ENCODE peak calls at places on chromosomes 4 and X, in five cellular contexts. S, B, K, W and L are unnamed samples.

GRCh38 chr4:153188966-153189801 is 15.1 kb upstream of the TRIM2 start:
- DNase-seq in S (peak), B (no peak), K (no peak), W (no peak), L (no peak)

GRCh38 chr4:80125252-80126177 is 52.5 kb upstream of the ANTXR2 start:
- DNase-seq in S (peak), B (no peak), K (no peak), W (peak), L (no peak)

GRCh38 chr4:89506866-89507494 is 199.4 kb upstream of the GPRIN3 start:
- DNase-seq in S (peak), B (no peak), K (no peak), W (no peak), L (no peak)

GRCh38 chr4:141046255-141046654 is 87.0 kb downstream of the RNF150 start:
- DNase-seq in S (peak), B (no peak), K (peak), W (no peak), L (peak)

GRCh38 chrX:25144043-25144940 is 128.5 kb upstream of the ARX start:
- DNase-seq in S (peak), B (peak), K (peak), W (peak), L (peak)

GRCh38 chr4:11537846-11538245 is 109.2 kb upstream of the HS3ST1 start:
- DNase-seq in S (no peak), B (no peak), K (no peak), W (no peak), L (no peak)

GRCh38 chr4:69601065-69601464 is 38.4 kb downstream of the UGT2A2 start:
- DNase-seq in S (no peak), B (no peak), K (no peak), W (no peak), L (no peak)

GRCh38 chrX:20547649-20548051 is 280.9 kb upstream of the RPS6KA3 start:
- DNase-seq in S (peak), B (no peak), K (peak), W (no peak), L (peak)

DNA sequence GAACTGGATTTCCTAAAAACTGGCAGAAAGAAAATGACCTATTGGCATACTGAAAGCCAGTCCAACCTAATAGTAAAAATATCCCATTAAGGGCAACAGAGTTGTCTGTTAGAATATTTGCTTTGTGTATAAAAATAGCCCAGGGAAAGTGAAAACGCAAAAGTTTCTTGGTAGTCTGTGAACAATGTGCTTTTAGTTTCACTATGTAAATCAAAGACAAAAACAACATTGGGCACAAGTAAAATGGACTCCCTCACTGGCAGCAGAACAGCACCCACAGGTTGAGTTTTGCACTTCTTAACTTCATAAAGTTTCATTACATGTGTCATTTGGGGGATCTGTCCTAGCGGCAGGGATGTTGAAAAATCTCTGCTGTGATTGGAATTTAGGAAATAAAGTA is 4.3 kb upstream of the FGG start:
- DNase-seq in S (no peak), B (no peak), K (no peak), W (no peak), L (no peak)
- H3K4me3 ChIP-seq in S (no peak), B (no peak), K (no peak), W (no peak), L (no peak)

GRCh38 chr4:45349859-45350258 is 623.5 kb upstream of the GNPDA2 start:
- DNase-seq in S (no peak), B (no peak), K (no peak), W (no peak), L (no peak)
- H3K4me3 ChIP-seq in S (no peak), B (no peak), K (no peak), W (no peak), L (no peak)

GRCh38 chrX:41084044-41084359 is 1.2 kb upstream of the USP9X start:
- DNase-seq in S (no peak), B (no peak), K (no peak), W (no peak), L (no peak)

GRCh38 chrX:41082783-41083182 is 2.5 kb upstream of the USP9X start:
- DNase-seq in S (no peak), B (no peak), K (no peak), W (no peak), L (no peak)

GRCh38 chrX:41085105-41085882 is at the start of gene USP9X:
- DNase-seq in S (peak), B (peak), K (peak), W (peak), L (peak)

GRCh38 chrX:41085883-41086626 is 810 bp downstream of the USP9X start:
- DNase-seq in S (peak), B (no peak), K (no peak), W (no peak), L (no peak)

DNA sequence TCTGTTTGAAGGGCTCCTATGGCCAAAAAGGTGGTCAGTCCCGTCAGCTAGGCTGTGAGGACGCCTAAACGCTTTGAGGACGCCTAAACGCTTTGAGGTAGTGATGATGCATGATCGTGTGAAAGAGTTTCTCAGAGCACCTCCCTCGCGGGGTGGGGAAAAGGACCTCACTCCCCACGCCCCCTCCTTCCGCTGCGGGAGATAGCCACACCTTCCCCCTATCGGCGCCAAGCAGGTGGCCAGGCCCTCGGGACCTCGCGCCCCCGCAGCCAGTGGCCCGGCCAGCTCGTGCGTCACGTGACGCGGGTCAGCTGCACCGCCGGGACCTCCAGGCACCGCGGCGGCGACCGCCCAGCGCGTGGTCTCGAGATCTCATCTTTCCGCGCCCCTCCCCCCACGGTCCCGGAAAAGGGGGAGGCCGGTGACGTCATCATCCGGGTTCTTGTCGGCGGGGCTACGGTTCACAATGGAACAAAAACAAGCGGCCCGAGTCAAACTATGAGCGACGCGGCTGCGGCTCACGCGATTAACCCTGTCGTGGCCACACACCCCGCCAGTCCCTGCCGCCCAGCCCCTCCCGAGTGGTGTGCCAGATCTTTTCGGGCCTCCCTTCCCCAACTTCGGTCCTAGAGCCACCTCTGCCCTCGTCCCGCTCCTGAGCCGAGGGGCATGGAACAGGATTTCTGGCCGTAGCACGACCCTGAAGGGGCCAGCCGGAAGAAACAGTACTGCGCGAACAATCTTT is 713 bp upstream of the USP9X start:
- DNase-seq in S (peak), B (peak), K (peak), W (peak), L (peak)
- H3K4me3 ChIP-seq in S (peak), B (peak), K (peak), W (peak), L (peak)

GRCh38 chrX:84187501-84188319 is at the start of gene RPS6KA6:
- DNase-seq in S (peak), B (peak), K (no peak), W (no peak), L (no peak)
- H3K4me3 ChIP-seq in S (peak), B (peak), K (peak), W (no peak), L (peak)